ENCODE peak calls at places on chromosomes 16 and 17, in four cellular contexts. One of them, this sample, is unnamed.

GRCh38 chr17:76640550-76641380 is 2.8 kb downstream of the ST6GALNAC1 start:
- DNase-seq in GM12878: no peak
- DNase-seq in HepG2: no peak
- DNase-seq in K562: peak; percentile 56
- DNase-seq in this sample: peak; percentile 50

GRCh38 chr16:67013823-67014640 is 14.9 kb upstream of the CBFB start:
- DNase-seq in GM12878: no peak
- DNase-seq in K562: peak; percentile 79
- DNase-seq in HepG2: peak; percentile 46
- DNase-seq in this sample: peak; percentile 56

GRCh38 chr17:62662855-62663254 is 35.4 kb downstream of the MRC2 start:
- DNase-seq in HepG2: no peak
- DNase-seq in K562: no peak
- DNase-seq in GM12878: no peak
- DNase-seq in this sample: no peak

GRCh38 chr16:69187387-69187890 is 475 bp downstream of the SNTB2 start:
- DNase-seq in K562: peak; percentile 49
- DNase-seq in HepG2: no peak
- DNase-seq in GM12878: no peak
- DNase-seq in this sample: peak; percentile 60

GRCh38 chr17:59427425-59427921 is 96.0 kb downstream of the YPEL2 start:
- DNase-seq in HepG2: no peak
- DNase-seq in GM12878: no peak
- DNase-seq in K562: no peak
- DNase-seq in this sample: peak; percentile 98

GRCh38 chr16:85252014-85252413 is 139.7 kb upstream of the CIBAR2 start:
- DNase-seq in K562: no peak
- DNase-seq in GM12878: no peak
- DNase-seq in HepG2: no peak
- DNase-seq in this sample: no peak

GRCh38 chr17:79124513-79125209 is 50.0 kb downstream of the ENGASE start:
- DNase-seq in K562: no peak
- DNase-seq in HepG2: no peak
- DNase-seq in GM12878: no peak
- DNase-seq in this sample: no peak

GRCh38 chr16:50718061-50718760 is 23.7 kb upstream of the CYLD start:
- DNase-seq in GM12878: no peak
- DNase-seq in HepG2: no peak
- DNase-seq in K562: no peak
- DNase-seq in this sample: no peak

GRCh38 chr17:70961341-70961740 is 792.0 kb downstream of the KCNJ2 start:
- DNase-seq in HepG2: no peak
- DNase-seq in GM12878: no peak
- DNase-seq in K562: no peak
- DNase-seq in this sample: no peak

GRCh38 chr17:70956731-70957130 is 787.4 kb downstream of the KCNJ2 start:
- DNase-seq in GM12878: no peak
- DNase-seq in K562: no peak
- DNase-seq in HepG2: no peak
- DNase-seq in this sample: no peak

GRCh38 chr17:70955441-70955840 is 786.1 kb downstream of the KCNJ2 start:
- DNase-seq in GM12878: no peak
- DNase-seq in HepG2: no peak
- DNase-seq in K562: no peak
- DNase-seq in this sample: no peak
- TF ChIP-seq CTCF in GM12878: no peak
- TF ChIP-seq CTCF in HepG2: no peak
- TF ChIP-seq CTCF in K562: no peak
- TF ChIP-seq CTCF in this sample: no peak

DNA sequence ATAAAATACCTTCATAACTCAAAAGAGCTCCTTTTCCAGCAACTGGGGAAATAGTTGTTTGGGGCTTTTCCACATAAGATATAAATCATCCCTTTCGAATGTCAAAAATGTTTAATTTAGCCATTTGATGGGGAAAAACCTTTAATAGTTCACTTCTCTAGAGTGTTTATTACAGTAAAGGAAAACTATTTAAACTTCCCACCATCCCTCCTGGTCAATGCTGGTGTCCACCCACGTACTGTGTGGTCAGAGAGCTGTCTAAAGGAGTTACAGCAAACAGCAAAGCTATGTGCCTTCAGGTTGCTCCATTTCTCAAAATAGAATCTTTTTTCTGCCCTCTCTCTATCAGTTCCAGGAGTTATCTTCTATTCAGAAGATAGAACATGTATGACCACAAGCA is 33.5 kb downstream of the KANSL1 start:
- DNase-seq in HepG2: no peak
- DNase-seq in K562: peak; percentile 46
- DNase-seq in GM12878: no peak
- DNase-seq in this sample: no peak
- TF ChIP-seq EZH2 in HepG2: no peak
- TF ChIP-seq EZH2 in K562: no peak
- TF ChIP-seq EZH2 in GM12878: no peak
- TF ChIP-seq EZH2 in this sample: no peak

DNA sequence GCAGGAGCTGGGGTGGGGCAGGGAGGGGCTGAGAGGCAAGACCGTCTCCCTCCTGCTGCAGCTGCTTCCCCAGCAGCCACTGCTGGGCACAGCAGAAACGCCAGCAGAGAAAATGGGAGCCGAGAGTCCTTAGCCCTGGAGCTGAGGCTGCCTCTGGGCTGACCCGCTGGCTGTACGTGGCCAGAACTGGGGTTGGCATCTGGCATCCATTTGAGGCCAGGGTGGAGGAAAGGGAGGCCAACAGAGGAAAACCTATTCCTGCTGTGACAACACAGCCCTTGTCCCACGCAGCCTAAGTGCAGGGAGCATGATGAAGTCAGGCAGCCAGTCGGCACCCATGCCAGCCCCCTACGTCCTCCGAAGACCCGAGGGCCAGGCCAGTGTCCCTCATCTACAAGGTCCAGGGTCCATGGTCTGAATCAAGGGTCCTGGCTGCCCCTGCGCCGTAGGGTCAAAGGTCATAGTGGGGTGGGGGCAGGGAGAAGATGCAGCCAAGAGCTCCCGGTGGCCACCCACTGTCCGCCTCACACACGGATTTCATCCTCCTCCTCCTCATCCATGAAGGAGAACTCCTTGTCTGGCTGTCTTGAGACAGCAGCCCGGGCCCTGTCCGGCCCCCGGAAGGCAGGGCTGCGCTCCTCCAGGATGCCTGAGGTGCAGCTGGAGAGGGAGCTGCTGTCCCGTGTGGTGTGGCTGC is 23.4 kb upstream of the CPSF4L start:
- DNase-seq in GM12878: no peak
- DNase-seq in K562: no peak
- DNase-seq in HepG2: no peak
- DNase-seq in this sample: no peak
- TF ChIP-seq MYC in GM12878: no peak
- TF ChIP-seq MYC in K562: no peak
- TF ChIP-seq MYC in HepG2: no peak
- TF ChIP-seq MYC in this sample: no peak

GRCh38 chr16:49608801-49609200 is 235.2 kb downstream of the C16orf78 start:
- DNase-seq in K562: no peak
- DNase-seq in GM12878: no peak
- DNase-seq in HepG2: peak; percentile 39
- DNase-seq in this sample: peak; percentile 38
- TF ChIP-seq CTCF in K562: peak; percentile 40
- TF ChIP-seq CTCF in GM12878: peak; percentile 24
- TF ChIP-seq CTCF in HepG2: peak; percentile 56
- TF ChIP-seq CTCF in this sample: peak; percentile 25